ENCODE peak calls at places on chromosomes 12 and 14, in ten cellular contexts. Y is endothelial cell of umbilical vein; C is IMR-90; R is left ventricle myocardium inferior; Z is stomach; G is CD8-positive, alpha-beta T cell; P is sigmoid colon; E is PC-9; D is right atrium auricular region; J is cardiac muscle cell. U is an unnamed sample.
A peak's percentile ranks its signal among the peaks of the same experiment; 100 is the strongest.

GRCh38 chr14:92651106-92651792 is 97.2 kb downstream of the LGMN start:
- DNase-seq in C (no peak), J (no peak), Z (peak; percentile 55), R (no peak), D (no peak), E (no peak), P (no peak), Y (no peak), G (peak; percentile 86), U (no peak)

GRCh38 chr14:100406505-100407131 is 83.5 kb downstream of the SLC25A47 start:
- DNase-seq in R (no peak), E (no peak), Y (no peak), C (peak; percentile 32), P (no peak), D (no peak), J (no peak), G (peak; percentile 67), Z (peak; percentile 46), U (peak; percentile 36)

GRCh38 chr14:50312734-50313054 is 570 bp downstream of the DMAC2L start:
- DNase-seq in D (no peak), J (no peak), Z (no peak), E (no peak), P (no peak), C (no peak), G (no peak), R (no peak), Y (no peak), U (no peak)

GRCh38 chr12:104782296-104782695 is 175.8 kb downstream of the SLC41A2 start:
- DNase-seq in R (no peak), Y (no peak), Z (no peak), P (no peak), G (no peak), E (no peak), D (no peak), J (no peak), C (no peak), U (no peak)

GRCh38 chr12:18430425-18431048 is 169.2 kb downstream of the PIK3C2G start:
- DNase-seq in G (no peak), P (no peak), D (peak; percentile 59), C (peak; percentile 71), R (peak; percentile 24), J (peak; percentile 72), Z (peak; percentile 40), Y (peak; percentile 62), E (peak; percentile 39), U (peak; percentile 15)

GRCh38 chr12:71157601-71158233 is at the start of gene TSPAN8:
- DNase-seq in R (no peak), Z (peak; percentile 66), D (no peak), Y (peak; percentile 52), P (no peak), G (no peak), E (peak; percentile 8), C (no peak), J (no peak), U (no peak)

GRCh38 chr12:52182456-52182855 is 9.4 kb downstream of the KRT80 start:
- DNase-seq in C (peak; percentile 23), Z (no peak), P (no peak), D (no peak), Y (no peak), J (no peak), G (no peak), R (no peak), E (no peak), U (no peak)

GRCh38 chr12:95574030-95574429 is 22.8 kb upstream of the USP44 start:
- DNase-seq in P (no peak), D (no peak), E (no peak), J (no peak), Z (no peak), R (no peak), C (no peak), G (no peak), Y (no peak), U (no peak)

GRCh38 chr14:106209745-106210144 is 683.4 kb downstream of the TMEM121 start:
- DNase-seq in D (no peak), G (peak; percentile 69), E (no peak), Z (no peak), C (no peak), R (no peak), Y (no peak), J (no peak), P (no peak), U (no peak)

GRCh38 chr14:106208794-106209193 is 682.4 kb downstream of the TMEM121 start:
- DNase-seq in J (no peak), E (no peak), Z (no peak), P (no peak), R (no peak), C (no peak), D (no peak), Y (no peak), G (no peak), U (no peak)

GRCh38 chr14:106215229-106215628 is 688.8 kb downstream of the TMEM121 start:
- DNase-seq in D (no peak), R (no peak), P (no peak), E (no peak), G (no peak), Y (no peak), C (no peak), J (no peak), Z (no peak), U (no peak)

GRCh38 chr14:106210650-106211049 is 684.3 kb downstream of the TMEM121 start:
- DNase-seq in D (no peak), Y (no peak), Z (no peak), G (no peak), C (no peak), J (no peak), P (no peak), E (no peak), R (no peak), U (no peak)

DNA sequence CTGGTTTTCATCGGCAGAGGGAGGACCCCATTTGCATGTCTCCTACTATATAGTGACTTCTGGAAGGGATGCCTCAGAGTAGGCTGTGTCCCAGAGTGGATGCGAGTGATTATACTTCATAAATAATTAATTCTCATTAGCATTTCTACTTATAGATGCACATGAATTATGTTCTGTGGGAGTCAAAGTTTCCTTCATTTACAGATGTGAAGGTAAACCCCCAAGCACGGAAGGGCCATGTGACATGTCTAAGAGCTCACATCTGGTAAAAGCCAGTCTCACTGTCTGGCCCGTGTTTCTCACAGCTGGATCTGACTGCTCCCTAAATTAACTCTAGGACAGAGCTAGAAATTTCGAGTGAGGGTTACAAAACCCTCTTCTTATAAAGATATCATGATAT is 685.1 kb downstream of the TMEM121 start:
- DNase-seq in Y (no peak), D (no peak), Z (no peak), C (no peak), G (no peak), P (no peak), R (no peak), J (no peak), E (no peak), U (no peak)
- H3K27ac ChIP-seq in Y (no peak overlapping the region), D (no peak overlapping the region), Z (no peak overlapping the region), C (no peak overlapping the region), G (no peak overlapping the region), P (no peak overlapping the region), R (no peak overlapping the region), J (no peak overlapping the region), E (no peak overlapping the region), U (no peak overlapping the region)

DNA sequence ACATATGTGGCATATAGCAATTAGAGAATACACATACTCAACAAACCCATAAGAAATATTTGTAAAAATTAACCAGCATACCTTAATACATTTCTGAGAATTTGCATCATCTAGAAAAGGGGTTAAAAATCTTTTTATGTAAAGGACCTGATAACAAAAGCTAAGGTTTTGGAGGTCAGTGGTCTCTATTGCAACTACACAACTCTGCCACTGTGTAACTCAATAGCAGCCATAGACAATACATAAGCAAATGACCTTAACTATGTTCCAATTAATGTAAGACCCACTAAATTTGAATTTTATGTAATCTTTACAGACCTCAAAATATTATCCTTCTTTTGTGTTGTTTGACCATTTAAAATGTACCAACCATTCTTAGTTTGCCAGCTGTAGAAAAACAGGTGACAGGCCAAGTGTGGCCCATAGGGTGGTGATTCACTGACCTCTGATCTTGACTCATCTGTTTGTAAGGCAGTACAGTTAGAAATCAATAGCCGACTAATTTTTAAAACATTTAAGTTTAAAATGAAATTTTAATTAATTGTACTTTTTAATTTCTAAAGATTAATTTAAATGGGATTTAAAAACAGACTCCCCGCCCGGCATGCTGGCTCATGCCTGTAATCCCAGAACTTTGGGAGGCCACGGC is 7.4 kb upstream of the EPS8 start:
- DNase-seq in G (no peak), Z (no peak), R (no peak), P (no peak), D (no peak), C (peak; percentile 72), E (peak; percentile 39), Y (peak; percentile 27), J (no peak), U (peak; percentile 56)
- TF ChIP-seq CTCF in G (no peak), Z (no peak), R (no peak), P (no peak), D (no peak), C (no peak), E (no peak), Y (no peak), J (no peak), U (no peak)

GRCh38 chr14:81400852-81401251 is 728 bp upstream of the STON2 start:
- DNase-seq in Y (no peak), P (peak; percentile 88), E (peak; percentile 61), D (peak; percentile 88), Z (peak; percentile 42), G (no peak), J (no peak), C (peak; percentile 51), R (no peak), U (peak; percentile 69)

GRCh38 chr14:81401420-81402122 is 1.4 kb upstream of the STON2 start:
- DNase-seq in P (no peak), J (no peak), G (no peak), R (no peak), Y (no peak), Z (no peak), C (peak; percentile 64), D (no peak), E (no peak), U (peak; percentile 91)

GRCh38 chr14:81398196-81398891 is 1.8 kb downstream of the STON2 start:
- DNase-seq in C (no peak), J (no peak), R (no peak), E (no peak), Z (no peak), P (no peak), D (no peak), G (no peak), Y (no peak), U (no peak)

GRCh38 chr14:81400202-81400678 is at the start of gene STON2:
- DNase-seq in E (peak; percentile 47), J (no peak), D (no peak), R (no peak), C (no peak), G (no peak), Z (no peak), Y (no peak), P (no peak), U (peak; percentile 82)

DNA sequence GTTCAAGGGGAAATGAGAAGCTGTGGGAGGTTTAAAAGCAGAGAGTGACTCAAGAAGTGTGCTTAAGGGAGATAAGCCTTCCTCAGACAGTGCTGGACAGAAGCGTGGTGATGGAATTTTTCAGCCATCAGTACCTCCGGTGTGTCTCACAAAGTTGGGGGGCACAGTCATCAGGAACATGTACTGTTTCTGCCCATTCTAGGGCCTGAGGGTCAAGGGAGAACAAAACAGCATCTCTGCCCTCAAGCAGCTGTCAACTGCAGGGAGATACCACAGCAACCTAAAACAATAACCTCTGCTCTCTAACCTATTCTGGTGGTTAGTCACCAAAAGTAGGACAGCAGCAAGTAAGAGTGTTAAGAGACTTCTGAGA is 2.0 kb upstream of the STON2 start:
- DNase-seq in Z (no peak), P (no peak), Y (no peak), J (no peak), C (no peak), G (no peak), D (no peak), E (no peak), R (no peak), U (no peak)
- H3K27ac ChIP-seq in Z (peak overlapping the region; percentile 64), P (no peak overlapping the region), Y (no peak overlapping the region), J (no peak overlapping the region), C (no peak overlapping the region), G (no peak overlapping the region), D (no peak overlapping the region), E (peak overlapping the region; percentile 99), R (no peak overlapping the region), U (peak overlapping the region; percentile 73)

DNA sequence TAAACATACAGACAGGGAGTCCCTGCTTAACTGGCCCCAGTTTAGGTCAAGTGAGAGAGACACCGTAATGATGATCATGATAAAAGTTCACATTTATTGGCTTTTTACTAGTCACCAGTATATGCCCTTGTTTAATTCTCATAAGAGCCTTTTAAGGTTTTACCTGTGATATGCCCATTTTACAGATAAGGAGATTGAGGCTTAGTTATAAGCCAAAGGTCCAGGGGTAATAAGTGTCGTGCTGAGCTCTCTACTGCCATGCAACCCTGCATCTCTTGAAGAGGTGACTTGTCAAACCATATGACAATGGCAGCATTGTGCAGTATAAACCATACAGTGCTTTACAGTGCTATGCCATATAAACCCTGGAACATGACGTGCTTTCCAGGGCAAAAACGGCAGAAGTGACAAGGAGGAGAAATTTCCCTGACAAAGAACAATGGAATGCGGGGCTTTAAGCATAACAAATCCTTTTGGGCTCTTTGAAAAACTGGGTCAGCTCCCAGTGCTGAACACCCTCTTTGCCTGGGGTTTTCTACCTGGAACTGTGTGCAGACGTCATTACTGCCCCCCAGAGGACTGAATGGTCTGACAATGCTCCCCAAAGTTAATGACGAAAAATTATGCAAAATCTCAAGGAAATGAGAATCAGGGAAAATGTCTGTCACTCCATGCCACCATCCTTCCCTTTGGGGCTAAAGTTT is 59.7 kb upstream of the C14orf132 start:
- DNase-seq in G (no peak), R (no peak), Z (no peak), D (no peak), Y (no peak), E (no peak), P (no peak), C (no peak), J (peak; percentile 12), U (no peak)
- TF ChIP-seq CTCF in G (no peak), R (no peak), Z (no peak), D (no peak), Y (no peak), E (no peak), P (no peak), C (no peak), J (peak; percentile 3), U (no peak)